ENCODE peak calls at places on chromosomes 7 and 10, in six cellular contexts. F, S, J, H, T and N are unnamed samples.

GRCh38 chr10:99534456-99534938 is 1.8 kb downstream of the NKX2-3 start:
- DNase-seq in F (no peak), S (no peak), J (no peak), H (no peak), T (no peak), N (no peak)

GRCh38 chr7:72265071-72265470 is 147.1 kb downstream of the CALN1 start:
- DNase-seq in F (no peak), S (no peak), J (no peak), H (no peak), T (no peak), N (no peak)

GRCh38 chr10:15368456-15368855 is 2.6 kb downstream of the FAM171A1 start:
- DNase-seq in F (no peak), S (no peak), J (no peak), H (no peak), T (no peak), N (no peak)

GRCh38 chr10:120732067-120732466 is 119.1 kb upstream of the WDR11 start:
- DNase-seq in F (no peak), S (no peak), J (no peak), H (no peak), T (no peak), N (no peak)

GRCh38 chr7:141354251-141354650 is 197.0 kb upstream of the AGK start:
- DNase-seq in F (peak; percentile 6), S (no peak), J (no peak), H (no peak), T (no peak), N (no peak)

GRCh38 chr10:71459513-71459912 is 62.8 kb downstream of the CDH23 start:
- DNase-seq in F (no peak), S (no peak), J (no peak), H (no peak), T (no peak), N (no peak)

GRCh38 chr7:28958235-28958945 is at the start of gene TRIL:
- DNase-seq in F (peak; percentile 68), S (no peak), J (peak; percentile 53), H (peak; percentile 85), T (peak; percentile 20), N (peak; percentile 75)

GRCh38 chr10:69797959-69798358 is 3.7 kb upstream of the COL13A1 start:
- DNase-seq in F (no peak), S (no peak), J (no peak), H (no peak), T (no peak), N (no peak)

GRCh38 chr10:117226813-117227451 is 14.0 kb upstream of the SLC18A2 start:
- DNase-seq in F (peak; percentile 37), S (peak; percentile 83), J (no peak), H (no peak), T (no peak), N (no peak)

GRCh38 chr10:74488907-74489306 is 337.5 kb upstream of the KAT6B start:
- DNase-seq in F (no peak), S (no peak), J (no peak), H (no peak), T (no peak), N (no peak)

GRCh38 chr7:77455334-77455733 is 39.2 kb upstream of the GSAP start:
- DNase-seq in F (peak; percentile 31), S (no peak), J (no peak), H (no peak), T (no peak), N (no peak)

GRCh38 chr10:132141076-132141475 is 45.7 kb upstream of the DPYSL4 start:
- DNase-seq in F (no peak), S (no peak), J (no peak), H (no peak), T (no peak), N (no peak)

GRCh38 chr7:50837965-50838364 is 55.3 kb upstream of the GRB10 start:
- DNase-seq in F (no peak), S (no peak), J (no peak), H (no peak), T (peak; percentile 30), N (no peak)

GRCh38 chr7:79452032-79452494 is 1.4 kb downstream of the MAGI2 start:
- DNase-seq in F (peak; percentile 93), S (no peak), J (peak; percentile 83), H (peak; percentile 88), T (peak; percentile 43), N (peak; percentile 76)

GRCh38 chr10:74163313-74164068 is 12.5 kb downstream of the ADK start:
- DNase-seq in F (no peak), S (no peak), J (no peak), H (no peak), T (no peak), N (no peak)

GRCh38 chr10:103451871-103452713 is at the start of gene CALHM2:
- DNase-seq in F (peak; percentile 31), S (peak; percentile 74), J (no peak), H (peak; percentile 76), T (no peak), N (peak; percentile 70)